ENCODE peak calls at places on chromosomes 11 and 22, in four cellular contexts. One of them, this sample, is unnamed.

GRCh38 chr11:56905936-56906335 is 82.8 kb upstream of the OR5AK2 start:
- DNase-seq in NCI-H1092: no peak
- DNase-seq in T follicular helper cell: no peak
- DNase-seq in NCI-H1436 treated with DMSO at 0.1 percent for 48 hours: no peak
- DNase-seq in this sample: no peak

GRCh38 chr11:40130427-40130826 is 1329.0 kb downstream of the LRRC4C start:
- DNase-seq in NCI-H1092: peak; percentile 30
- DNase-seq in T follicular helper cell: no peak
- DNase-seq in NCI-H1436 treated with DMSO at 0.1 percent for 48 hours: no peak
- DNase-seq in this sample: no peak

GRCh38 chr22:34845391-34845790 is 220.6 kb upstream of the ISX start:
- DNase-seq in NCI-H1092: no peak
- DNase-seq in T follicular helper cell: no peak
- DNase-seq in NCI-H1436 treated with DMSO at 0.1 percent for 48 hours: no peak
- DNase-seq in this sample: no peak

GRCh38 chr11:61019818-61020405 is 48.4 kb downstream of the CD6 start:
- DNase-seq in NCI-H1092: no peak
- DNase-seq in T follicular helper cell: no peak
- DNase-seq in NCI-H1436 treated with DMSO at 0.1 percent for 48 hours: no peak
- DNase-seq in this sample: no peak

GRCh38 chr11:44079376-44079775 is 13.3 kb downstream of the ACCS start:
- DNase-seq in NCI-H1092: no peak
- DNase-seq in T follicular helper cell: no peak
- DNase-seq in NCI-H1436 treated with DMSO at 0.1 percent for 48 hours: no peak
- DNase-seq in this sample: no peak

GRCh38 chr22:42269407-42270177 is 861 bp downstream of the TCF20 start:
- DNase-seq in NCI-H1092: no peak
- DNase-seq in T follicular helper cell: peak; percentile 57
- DNase-seq in NCI-H1436 treated with DMSO at 0.1 percent for 48 hours: no peak
- DNase-seq in this sample: peak; percentile 12

GRCh38 chr22:36145881-36146280 is 14.7 kb downstream of the APOL3 start:
- DNase-seq in NCI-H1092: no peak
- DNase-seq in T follicular helper cell: no peak
- DNase-seq in NCI-H1436 treated with DMSO at 0.1 percent for 48 hours: no peak
- DNase-seq in this sample: no peak

GRCh38 chr11:47410404-47411264 is 2.2 kb downstream of the SLC39A13 start:
- DNase-seq in NCI-H1092: no peak
- DNase-seq in T follicular helper cell: no peak
- DNase-seq in NCI-H1436 treated with DMSO at 0.1 percent for 48 hours: no peak
- DNase-seq in this sample: no peak

GRCh38 chr11:34754171-34754823 is 133.4 kb downstream of the EHF start:
- DNase-seq in NCI-H1092: no peak
- DNase-seq in T follicular helper cell: no peak
- DNase-seq in NCI-H1436 treated with DMSO at 0.1 percent for 48 hours: no peak
- DNase-seq in this sample: no peak

GRCh38 chr11:47756208-47756607 is 10.9 kb downstream of the FNBP4 start:
- DNase-seq in NCI-H1092: no peak
- DNase-seq in T follicular helper cell: no peak
- DNase-seq in NCI-H1436 treated with DMSO at 0.1 percent for 48 hours: no peak
- DNase-seq in this sample: no peak

GRCh38 chr22:49775191-49776052 is 52.3 kb downstream of the BRD1 start:
- DNase-seq in NCI-H1092: no peak
- DNase-seq in T follicular helper cell: no peak
- DNase-seq in NCI-H1436 treated with DMSO at 0.1 percent for 48 hours: no peak
- DNase-seq in this sample: no peak

GRCh38 chr11:66112041-66112491 is 42.0 kb downstream of the PACS1 start:
- DNase-seq in NCI-H1092: no peak
- DNase-seq in T follicular helper cell: no peak
- DNase-seq in NCI-H1436 treated with DMSO at 0.1 percent for 48 hours: no peak
- DNase-seq in this sample: no peak

GRCh38 chr11:11608783-11609232 is 13.0 kb downstream of the GALNT18 start:
- DNase-seq in NCI-H1092: no peak
- DNase-seq in T follicular helper cell: no peak
- DNase-seq in NCI-H1436 treated with DMSO at 0.1 percent for 48 hours: no peak
- DNase-seq in this sample: no peak

GRCh38 chr11:57763568-57763967 is 2.0 kb downstream of the CTNND1 start:
- DNase-seq in NCI-H1092: no peak
- DNase-seq in T follicular helper cell: no peak
- DNase-seq in NCI-H1436 treated with DMSO at 0.1 percent for 48 hours: no peak
- DNase-seq in this sample: no peak

GRCh38 chr22:26887456-26887855 is 230.1 kb downstream of the MIAT start:
- DNase-seq in NCI-H1092: no peak
- DNase-seq in T follicular helper cell: no peak
- DNase-seq in NCI-H1436 treated with DMSO at 0.1 percent for 48 hours: no peak
- DNase-seq in this sample: no peak

GRCh38 chr11:123585721-123586120 is 68.7 kb downstream of the SCN3B start:
- DNase-seq in NCI-H1092: no peak
- DNase-seq in T follicular helper cell: no peak
- DNase-seq in NCI-H1436 treated with DMSO at 0.1 percent for 48 hours: no peak
- DNase-seq in this sample: no peak

GRCh38 chr11:9571766-9572120 is 1.7 kb upstream of the WEE1 start:
- DNase-seq in NCI-H1092: no peak
- DNase-seq in T follicular helper cell: no peak
- DNase-seq in NCI-H1436 treated with DMSO at 0.1 percent for 48 hours: no peak
- DNase-seq in this sample: no peak

GRCh38 chr11:1499261-1499890 is 12.8 kb upstream of the MOB2 start:
- DNase-seq in NCI-H1092: no peak
- DNase-seq in T follicular helper cell: no peak
- DNase-seq in NCI-H1436 treated with DMSO at 0.1 percent for 48 hours: no peak
- DNase-seq in this sample: no peak

GRCh38 chr22:39723899-39724351 is 153.4 kb downstream of the CACNA1I start:
- DNase-seq in NCI-H1092: no peak
- DNase-seq in T follicular helper cell: no peak
- DNase-seq in NCI-H1436 treated with DMSO at 0.1 percent for 48 hours: no peak
- DNase-seq in this sample: no peak

This sample was measured in NCI-H774.